ENCODE peak calls at places on chromosome 22, in six cellular contexts. One of them, this sample, is unnamed.

GRCh38 chr22:27456696-27457503 is 344.7 kb downstream of the MN1 start:
- DNase-seq in heart left ventricle: no peak
- DNase-seq in A549: peak; percentile 44
- DNase-seq in transverse colon: no peak
- DNase-seq in breast epithelium: no peak
- DNase-seq in uterus: no peak
- DNase-seq in this sample: no peak

GRCh38 chr22:43829448-43829821 is 17.3 kb upstream of the EFCAB6 start:
- DNase-seq in heart left ventricle: no peak
- DNase-seq in A549: no peak
- DNase-seq in transverse colon: no peak
- DNase-seq in breast epithelium: no peak
- DNase-seq in uterus: no peak
- DNase-seq in this sample: no peak

GRCh38 chr22:28243539-28243938 is 324.5 kb upstream of the PITPNB start:
- DNase-seq in heart left ventricle: no peak
- DNase-seq in A549: no peak
- DNase-seq in transverse colon: no peak
- DNase-seq in breast epithelium: no peak
- DNase-seq in uterus: no peak
- DNase-seq in this sample: no peak

GRCh38 chr22:17802411-17802810 is 28.1 kb upstream of the BID start:
- DNase-seq in heart left ventricle: no peak
- DNase-seq in A549: no peak
- DNase-seq in transverse colon: no peak
- DNase-seq in breast epithelium: no peak
- DNase-seq in uterus: no peak
- DNase-seq in this sample: no peak

GRCh38 chr22:20213833-20214708 is 54.0 kb downstream of the RTN4R start:
- DNase-seq in heart left ventricle: no peak
- DNase-seq in A549: no peak
- DNase-seq in transverse colon: no peak
- DNase-seq in breast epithelium: no peak
- DNase-seq in uterus: no peak
- DNase-seq in this sample: no peak

GRCh38 chr22:39282642-39283311 is 36.6 kb downstream of the RPL3 start:
- DNase-seq in heart left ventricle: no peak
- DNase-seq in A549: no peak
- DNase-seq in transverse colon: no peak
- DNase-seq in breast epithelium: no peak
- DNase-seq in uterus: no peak
- DNase-seq in this sample: no peak

GRCh38 chr22:44391026-44391425 is 78.3 kb upstream of the SHISAL1 start:
- DNase-seq in heart left ventricle: peak; percentile 27
- DNase-seq in A549: no peak
- DNase-seq in transverse colon: no peak
- DNase-seq in breast epithelium: no peak
- DNase-seq in uterus: no peak
- DNase-seq in this sample: no peak

GRCh38 chr22:22666307-22667091 is 22.1 kb downstream of the GGTLC2 start:
- DNase-seq in heart left ventricle: no peak
- DNase-seq in A549: peak; percentile 8
- DNase-seq in transverse colon: peak; percentile 60
- DNase-seq in breast epithelium: no peak
- DNase-seq in uterus: no peak
- DNase-seq in this sample: no peak

GRCh38 chr22:30905696-30906341 is 62.8 kb downstream of the MORC2 start:
- DNase-seq in heart left ventricle: no peak
- DNase-seq in A549: no peak
- DNase-seq in transverse colon: no peak
- DNase-seq in breast epithelium: no peak
- DNase-seq in uterus: no peak
- DNase-seq in this sample: no peak

GRCh38 chr22:48785792-48786678 is 1041.6 kb downstream of the BRD1 start:
- DNase-seq in heart left ventricle: no peak
- DNase-seq in A549: no peak
- DNase-seq in transverse colon: no peak
- DNase-seq in breast epithelium: no peak
- DNase-seq in uterus: no peak
- DNase-seq in this sample: no peak

GRCh38 chr22:17381237-17381913 is 12.1 kb downstream of the CECR2 start:
- DNase-seq in heart left ventricle: no peak
- DNase-seq in A549: no peak
- DNase-seq in transverse colon: no peak
- DNase-seq in breast epithelium: no peak
- DNase-seq in uterus: no peak
- DNase-seq in this sample: no peak

GRCh38 chr22:26893034-26893710 is 235.8 kb downstream of the MIAT start:
- DNase-seq in heart left ventricle: no peak
- DNase-seq in A549: no peak
- DNase-seq in transverse colon: no peak
- DNase-seq in breast epithelium: no peak
- DNase-seq in uterus: no peak
- DNase-seq in this sample: no peak

GRCh38 chr22:30891781-30892180 is 76.8 kb downstream of the MORC2 start:
- DNase-seq in heart left ventricle: no peak
- DNase-seq in A549: no peak
- DNase-seq in transverse colon: no peak
- DNase-seq in breast epithelium: no peak
- DNase-seq in uterus: peak; percentile 8
- DNase-seq in this sample: no peak

GRCh38 chr22:17350292-17350691 is 19.0 kb upstream of the CECR2 start:
- DNase-seq in heart left ventricle: no peak
- DNase-seq in A549: no peak
- DNase-seq in transverse colon: no peak
- DNase-seq in breast epithelium: no peak
- DNase-seq in uterus: no peak
- DNase-seq in this sample: no peak

GRCh38 chr22:27170491-27170890 is 513.1 kb downstream of the MIAT start:
- DNase-seq in heart left ventricle: no peak
- DNase-seq in A549: peak; percentile 21
- DNase-seq in transverse colon: no peak
- DNase-seq in breast epithelium: no peak
- DNase-seq in uterus: peak; percentile 67
- DNase-seq in this sample: no peak

GRCh38 chr22:32127904-32128303 is 31.2 kb downstream of the C22orf42 start:
- DNase-seq in heart left ventricle: no peak
- DNase-seq in A549: no peak
- DNase-seq in transverse colon: no peak
- DNase-seq in breast epithelium: no peak
- DNase-seq in uterus: no peak
- DNase-seq in this sample: no peak

GRCh38 chr22:39434243-39434653 is 22.6 kb upstream of the MGAT3 start:
- DNase-seq in heart left ventricle: no peak
- DNase-seq in A549: no peak
- DNase-seq in transverse colon: no peak
- DNase-seq in breast epithelium: peak; percentile 69
- DNase-seq in uterus: no peak
- DNase-seq in this sample: no peak

GRCh38 chr22:28939394-28939793 is 56.0 kb downstream of the ZNRF3 start:
- DNase-seq in heart left ventricle: no peak
- DNase-seq in A549: no peak
- DNase-seq in transverse colon: no peak
- DNase-seq in breast epithelium: no peak
- DNase-seq in uterus: no peak
- DNase-seq in this sample: no peak

GRCh38 chr22:40651563-40652501 is 15.3 kb upstream of the MRTFA start:
- DNase-seq in heart left ventricle: peak; percentile 96
- DNase-seq in A549: peak; percentile 91
- DNase-seq in transverse colon: peak; percentile 88
- DNase-seq in breast epithelium: peak; percentile 96
- DNase-seq in uterus: peak; percentile 96
- DNase-seq in this sample: peak; percentile 79
- TF ChIP-seq POLR2A in heart left ventricle: peak; percentile 25
- TF ChIP-seq POLR2A in A549: peak; percentile 22
- TF ChIP-seq POLR2A in transverse colon: peak; percentile 65
- TF ChIP-seq POLR2A in breast epithelium: peak; percentile 57
- TF ChIP-seq POLR2A in uterus: peak; percentile 46
- TF ChIP-seq POLR2A in this sample: no peak

GRCh38 chr22:45422237-45422983 is 8.9 kb downstream of the RIBC2 start:
- DNase-seq in heart left ventricle: no peak
- DNase-seq in A549: no peak
- DNase-seq in transverse colon: no peak
- DNase-seq in breast epithelium: no peak
- DNase-seq in uterus: no peak
- DNase-seq in this sample: no peak

GRCh38 chr22:45421349-45422057 is 8.0 kb downstream of the RIBC2 start:
- DNase-seq in heart left ventricle: no peak
- DNase-seq in A549: no peak
- DNase-seq in transverse colon: no peak
- DNase-seq in breast epithelium: peak; percentile 6
- DNase-seq in uterus: no peak
- DNase-seq in this sample: no peak

GRCh38 chr22:45425101-45425500 is 11.6 kb downstream of the RIBC2 start:
- DNase-seq in heart left ventricle: no peak
- DNase-seq in A549: no peak
- DNase-seq in transverse colon: no peak
- DNase-seq in breast epithelium: no peak
- DNase-seq in uterus: no peak
- DNase-seq in this sample: no peak

GRCh38 chr22:45424241-45424731 is 10.8 kb downstream of the RIBC2 start:
- DNase-seq in heart left ventricle: no peak
- DNase-seq in A549: no peak
- DNase-seq in transverse colon: no peak
- DNase-seq in breast epithelium: peak; percentile 60
- DNase-seq in uterus: no peak
- DNase-seq in this sample: no peak

DNA sequence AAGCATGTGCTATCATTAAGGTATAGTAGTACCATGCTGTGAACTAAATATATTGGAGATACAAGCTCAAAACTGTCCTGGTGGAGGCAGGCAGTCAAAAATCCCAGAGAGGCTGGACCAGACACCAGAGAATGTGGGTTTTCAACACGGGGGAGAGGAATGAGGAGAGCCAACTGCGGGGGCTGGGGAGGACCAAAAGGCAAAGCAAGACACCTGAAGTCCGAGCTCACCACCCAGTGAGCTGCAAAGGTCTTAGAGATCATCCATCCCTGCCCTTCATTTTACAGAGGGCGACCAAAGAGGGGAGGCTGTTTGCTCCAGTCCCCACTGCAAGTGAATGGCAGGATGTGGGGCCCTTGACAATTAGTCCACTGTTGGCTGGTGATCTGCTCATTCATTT is 10.0 kb downstream of the RIBC2 start:
- DNase-seq in heart left ventricle: no peak
- DNase-seq in A549: no peak
- DNase-seq in transverse colon: no peak
- DNase-seq in breast epithelium: no peak
- DNase-seq in uterus: no peak
- DNase-seq in this sample: no peak
- H3K4me1 ChIP-seq in heart left ventricle: no peaks in the 10 kb centered on the region
- H3K4me1 ChIP-seq in A549: no peaks in the 10 kb centered on the region
- H3K4me1 ChIP-seq in transverse colon: no peaks in the 10 kb centered on the region
- H3K4me1 ChIP-seq in breast epithelium: no peaks in the 10 kb centered on the region
- H3K4me1 ChIP-seq in uterus: no peaks in the 10 kb centered on the region
- H3K4me1 ChIP-seq in this sample: no peaks in the 10 kb centered on the region

GRCh38 chr22:41263704-41264103 is 22.3 kb downstream of the RANGAP1 start:
- DNase-seq in heart left ventricle: no peak
- DNase-seq in A549: no peak
- DNase-seq in transverse colon: no peak
- DNase-seq in breast epithelium: no peak
- DNase-seq in uterus: no peak
- DNase-seq in this sample: no peak

GRCh38 chr22:41273128-41273527 is 12.9 kb downstream of the RANGAP1 start:
- DNase-seq in heart left ventricle: no peak
- DNase-seq in A549: no peak
- DNase-seq in transverse colon: no peak
- DNase-seq in breast epithelium: no peak
- DNase-seq in uterus: no peak
- DNase-seq in this sample: no peak

GRCh38 chr22:41271787-41272186 is 14.2 kb downstream of the RANGAP1 start:
- DNase-seq in heart left ventricle: no peak
- DNase-seq in A549: no peak
- DNase-seq in transverse colon: no peak
- DNase-seq in breast epithelium: no peak
- DNase-seq in uterus: no peak
- DNase-seq in this sample: no peak

GRCh38 chr22:41264408-41264941 is 21.5 kb downstream of the RANGAP1 start:
- DNase-seq in heart left ventricle: no peak
- DNase-seq in A549: no peak
- DNase-seq in transverse colon: no peak
- DNase-seq in breast epithelium: no peak
- DNase-seq in uterus: no peak
- DNase-seq in this sample: no peak

DNA sequence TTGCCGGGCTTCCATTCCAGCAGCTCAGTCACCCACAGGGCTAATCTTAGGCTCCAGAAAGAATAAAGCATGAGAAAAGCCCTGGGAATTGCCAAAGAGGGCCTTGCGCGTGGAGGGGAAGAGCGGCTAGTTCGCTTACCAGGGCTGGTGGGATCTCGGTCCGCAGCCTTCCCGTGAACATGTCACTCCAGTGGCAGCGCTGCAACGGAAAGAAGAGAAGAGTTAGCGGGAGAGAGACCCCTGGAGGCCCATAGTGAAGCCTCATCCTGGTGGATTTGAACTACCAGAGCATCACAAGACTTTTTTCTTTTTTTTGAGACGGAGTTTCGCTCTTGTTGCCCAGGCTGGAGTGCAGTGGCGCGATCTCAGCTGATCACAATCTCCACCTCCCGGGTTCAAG is 18.0 kb downstream of the RANGAP1 start:
- DNase-seq in heart left ventricle: no peak
- DNase-seq in A549: no peak
- DNase-seq in transverse colon: no peak
- DNase-seq in breast epithelium: no peak
- DNase-seq in uterus: no peak
- DNase-seq in this sample: no peak
- TF ChIP-seq CTCF in heart left ventricle: no peak
- TF ChIP-seq CTCF in A549: no peak
- TF ChIP-seq CTCF in transverse colon: no peak
- TF ChIP-seq CTCF in breast epithelium: no peak
- TF ChIP-seq CTCF in uterus: no peak
- TF ChIP-seq CTCF in this sample: no peak

GRCh38 chr22:35257002-35257320 is 332 bp upstream of the HMGXB4 start:
- DNase-seq in heart left ventricle: no peak
- DNase-seq in A549: no peak
- DNase-seq in transverse colon: no peak
- DNase-seq in breast epithelium: no peak
- DNase-seq in uterus: no peak
- DNase-seq in this sample: no peak

GRCh38 chr22:35258144-35258988 is 1.1 kb downstream of the HMGXB4 start:
- DNase-seq in heart left ventricle: no peak
- DNase-seq in A549: peak; percentile 5
- DNase-seq in transverse colon: peak; percentile 17
- DNase-seq in breast epithelium: no peak
- DNase-seq in uterus: no peak
- DNase-seq in this sample: peak; percentile 16

GRCh38 chr22:35253946-35254345 is 3.3 kb upstream of the HMGXB4 start:
- DNase-seq in heart left ventricle: no peak
- DNase-seq in A549: no peak
- DNase-seq in transverse colon: no peak
- DNase-seq in breast epithelium: no peak
- DNase-seq in uterus: no peak
- DNase-seq in this sample: no peak

GRCh38 chr22:35257321-35258143 is at the start of gene HMGXB4:
- DNase-seq in heart left ventricle: peak; percentile 93
- DNase-seq in A549: peak; percentile 69
- DNase-seq in transverse colon: peak; percentile 88
- DNase-seq in breast epithelium: peak; percentile 76
- DNase-seq in uterus: peak; percentile 84
- DNase-seq in this sample: peak; percentile 84
- TF ChIP-seq POLR2A in heart left ventricle: no peak
- TF ChIP-seq POLR2A in A549: no peak
- TF ChIP-seq POLR2A in transverse colon: no peak
- TF ChIP-seq POLR2A in breast epithelium: no peak
- TF ChIP-seq POLR2A in uterus: no peak
- TF ChIP-seq POLR2A in this sample: no peak

This sample was measured in prostate gland.